ENCODE peak calls at places on chromosome 16, in ten cellular contexts. A, N, Q, S, Z, G, X, R, M and H are unnamed samples.

GRCh38 chr16:4537376-4538066 is 1.1 kb downstream of the CDIP1 start:
- DNase-seq in M (peak; percentile 52), Z (peak; percentile 54), G (no peak), R (no peak), A (no peak), N (no peak), S (no peak), X (peak; percentile 87), Q (no peak), H (no peak)

GRCh38 chr16:68644303-68644702 is 807 bp upstream of the CDH3 start:
- DNase-seq in R (no peak), A (no peak), M (peak; percentile 43), Z (no peak), Q (no peak), X (no peak), S (no peak), G (no peak), N (no peak), H (no peak)

GRCh38 chr16:23131436-23131835 is 17.8 kb downstream of the USP31 start:
- DNase-seq in A (no peak), M (no peak), S (no peak), X (no peak), N (no peak), G (no peak), Z (no peak), Q (no peak), R (no peak), H (no peak)

GRCh38 chr16:24497405-24497804 is 42.0 kb upstream of the RBBP6 start:
- DNase-seq in A (no peak), Z (no peak), M (peak; percentile 31), G (no peak), Q (no peak), R (no peak), X (no peak), N (no peak), S (no peak), H (no peak)

GRCh38 chr16:70657956-70658355 is 11.6 kb downstream of the IL34 start:
- DNase-seq in G (no peak), N (no peak), M (no peak), S (no peak), R (no peak), A (no peak), Q (no peak), X (no peak), Z (no peak), H (no peak)

GRCh38 chr16:88694221-88695087 is 8.1 kb upstream of the SNAI3 start:
- DNase-seq in S (no peak), M (no peak), R (no peak), A (no peak), Z (no peak), Q (no peak), G (no peak), N (no peak), X (peak; percentile 74), H (no peak)

GRCh38 chr16:56684256-56684925 is 2.1 kb downstream of the MT1X start:
- DNase-seq in X (no peak), N (no peak), R (no peak), Z (peak; percentile 42), Q (no peak), M (no peak), G (no peak), S (no peak), A (no peak), H (no peak)

GRCh38 chr16:89360760-89361435 is 129.5 kb downstream of the ANKRD11 start:
- DNase-seq in Q (peak; percentile 84), N (peak; percentile 53), G (no peak), Z (no peak), R (no peak), S (no peak), X (peak; percentile 92), A (no peak), M (no peak), H (no peak)

GRCh38 chr16:75391254-75391653 is 42.0 kb downstream of the CFDP1 start:
- DNase-seq in S (no peak), G (no peak), X (no peak), M (no peak), Q (no peak), N (no peak), Z (no peak), A (no peak), R (no peak), H (no peak)

GRCh38 chr16:84087461-84088151 is 29.1 kb downstream of the MBTPS1 start:
- DNase-seq in S (no peak), X (no peak), Q (no peak), A (no peak), N (peak; percentile 20), R (no peak), G (no peak), Z (no peak), M (no peak), H (no peak)

GRCh38 chr16:53219795-53220194 is 165.0 kb downstream of the CHD9 start:
- DNase-seq in R (peak; percentile 43), A (no peak), S (no peak), X (no peak), N (no peak), Q (no peak), M (no peak), Z (no peak), G (no peak), H (no peak)

DNA sequence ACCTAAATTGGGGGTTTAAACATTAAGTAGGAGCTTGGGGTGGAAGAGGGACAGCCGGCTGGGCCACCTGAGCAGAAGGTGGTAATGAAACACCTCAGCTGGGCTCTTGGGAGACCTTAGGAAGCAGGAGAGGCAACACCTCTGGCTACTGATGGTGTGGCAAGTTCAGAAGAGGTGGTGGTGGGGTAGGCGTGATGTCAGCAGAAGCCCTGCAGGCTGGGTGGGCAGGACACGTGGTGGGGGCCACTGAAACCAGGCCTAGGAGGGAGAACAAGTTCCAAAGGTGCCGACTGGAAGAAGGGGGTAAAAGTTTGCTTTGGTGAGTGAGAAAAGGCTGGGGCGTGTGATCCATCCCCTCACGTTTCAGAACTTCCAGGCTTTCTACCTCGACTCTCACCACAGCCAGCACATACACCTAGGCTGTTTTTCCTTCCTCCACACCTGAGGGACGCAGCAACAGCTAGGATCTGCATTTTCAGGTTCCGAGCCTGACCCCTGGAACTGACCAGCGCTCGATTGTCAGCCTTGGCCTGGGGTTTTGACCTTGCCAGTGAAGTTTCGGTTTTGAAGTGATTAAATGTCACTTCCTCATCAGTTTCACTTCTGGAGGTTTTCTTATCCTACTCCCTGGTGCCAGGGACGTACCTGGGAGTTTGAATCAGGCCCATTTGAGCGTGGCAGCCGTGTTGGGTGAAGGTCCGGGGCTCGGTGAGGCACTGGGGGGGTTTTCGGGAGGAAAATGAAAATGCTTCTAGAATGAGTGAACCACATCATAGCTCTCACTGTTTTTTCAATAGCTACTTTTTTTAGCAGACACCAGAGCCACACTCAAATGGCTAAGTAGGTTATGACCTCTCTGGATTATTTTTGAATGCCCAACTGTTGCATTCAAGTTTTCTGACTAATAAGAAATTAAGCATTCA is 10.0 kb downstream of the SNN start:
- DNase-seq in Z (peak; percentile 44), Q (no peak), N (no peak), R (no peak), X (no peak), G (no peak), S (no peak), A (no peak), M (no peak), H (no peak)
- H3K27ac ChIP-seq in Z (peak overlapping the region; percentile 52), Q (no peak overlapping the region), N (peak overlapping the region; percentile 98), R (peak overlapping the region; percentile 11), X (peak overlapping the region; percentile 93), G (no peak overlapping the region), S (peak overlapping the region; percentile 43), A (peak overlapping the region; percentile 17), M (no peak overlapping the region), H (peak overlapping the region; percentile 49)

GRCh38 chr16:1430214-1430758 is 592 bp upstream of the PERCC1 start:
- DNase-seq in R (no peak), A (no peak), Q (no peak), M (no peak), S (no peak), N (no peak), G (no peak), X (no peak), Z (no peak), H (no peak)

GRCh38 chr16:1429631-1430030 is 1.2 kb upstream of the PERCC1 start:
- DNase-seq in M (no peak), A (no peak), X (no peak), R (no peak), G (no peak), Z (no peak), S (no peak), Q (no peak), N (no peak), H (no peak)

GRCh38 chr16:1432388-1433262 is 1.7 kb downstream of the PERCC1 start:
- DNase-seq in M (no peak), R (no peak), G (no peak), Z (no peak), X (no peak), N (no peak), A (no peak), S (no peak), Q (no peak), H (no peak)

GRCh38 chr16:1431497-1432270 is 806 bp downstream of the PERCC1 start:
- DNase-seq in X (no peak), N (no peak), Q (no peak), M (no peak), G (no peak), S (no peak), A (no peak), R (no peak), Z (no peak), H (no peak)

GRCh38 chr16:1430759-1431496 is at the start of gene PERCC1:
- DNase-seq in M (no peak), N (no peak), Z (no peak), Q (no peak), X (no peak), S (no peak), G (no peak), R (no peak), A (no peak), H (no peak)
- H3K27ac ChIP-seq in M (no peak within 1 kb of the TSS), N (no peak within 1 kb of the TSS), Z (no peak within 1 kb of the TSS), Q (no peak within 1 kb of the TSS), X (peak within 1 kb of the TSS; percentile 60), S (no peak within 1 kb of the TSS), G (no peak within 1 kb of the TSS), R (no peak within 1 kb of the TSS), A (no peak within 1 kb of the TSS), H (no peak within 1 kb of the TSS)

GRCh38 chr16:63614421-63614820 is 1507.4 kb downstream of the CDH11 start:
- DNase-seq in A (no peak), R (peak; percentile 59), G (peak; percentile 7), Z (no peak), Q (no peak), N (no peak), M (no peak), S (no peak), X (no peak), H (no peak)
- H3K27ac ChIP-seq in A (no peak overlapping the region), R (no peak overlapping the region), G (no peak overlapping the region), Z (no peak overlapping the region), Q (no peak overlapping the region), N (no peak overlapping the region), M (no peak overlapping the region), S (no peak overlapping the region), X (no peak overlapping the region), H (no peak overlapping the region)

DNA sequence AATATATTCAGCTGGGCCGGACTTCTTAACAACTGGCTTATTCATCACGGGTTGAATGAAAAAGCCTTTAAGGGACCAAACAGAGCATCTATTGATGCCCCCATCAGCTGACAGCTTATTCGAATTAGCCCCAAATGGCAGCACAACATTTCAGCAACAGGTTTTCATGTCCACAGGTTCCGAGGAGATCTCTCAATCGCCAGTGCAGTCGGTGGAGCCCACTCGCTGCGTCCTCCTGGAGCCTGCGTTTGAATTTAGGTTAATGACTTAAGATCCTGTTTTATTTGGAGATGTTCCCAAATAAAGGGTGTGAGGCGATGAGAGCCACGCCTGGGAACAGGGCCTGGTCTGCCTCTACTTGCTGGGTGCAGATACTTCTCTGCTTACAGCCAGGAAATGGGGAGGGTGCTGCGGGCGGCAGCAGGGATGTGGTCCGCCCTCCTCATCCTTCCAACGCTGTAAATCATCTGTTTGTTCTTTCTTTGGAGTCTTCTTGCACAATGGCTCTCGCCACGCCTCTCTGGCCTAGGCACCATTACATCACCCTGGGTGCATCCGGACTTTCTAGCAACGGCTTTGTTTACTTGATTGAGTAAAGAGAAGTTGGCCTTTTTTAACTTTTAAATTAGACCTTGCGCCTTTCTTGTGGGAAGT is 22.6 kb downstream of the NDE1 start:
- DNase-seq in Z (peak; percentile 88), M (peak; percentile 99), A (peak; percentile 94), X (peak; percentile 93), S (peak; percentile 98), G (peak; percentile 97), N (no peak), Q (peak; percentile 79), R (peak; percentile 99), H (peak; percentile 86)
- H3K27ac ChIP-seq in Z (peak overlapping the region; percentile 88), M (peak overlapping the region; percentile 98), A (peak overlapping the region; percentile 96), X (peak overlapping the region; percentile 95), S (peak overlapping the region; percentile 87), G (peak overlapping the region; percentile 85), N (no peak overlapping the region), Q (peak overlapping the region; percentile 54), R (peak overlapping the region; percentile 86), H (peak overlapping the region; percentile 99)